ENCODE peak calls at places on chromosomes 5 and 9, in five cellular contexts. W, G, I, J and P are unnamed samples.

GRCh38 chr5:178981381-178981780 is 13.7 kb downstream of the GRM6 start:
- DNase-seq in W (no peak), G (no peak), I (no peak), J (no peak), P (no peak)

GRCh38 chr5:32713396-32714381 is 2.6 kb downstream of the NPR3 start:
- DNase-seq in W (no peak), G (peak; percentile 13), I (peak; percentile 58), J (peak; percentile 48), P (no peak)

GRCh38 chr5:101458587-101458986 is 555.5 kb upstream of the ST8SIA4 start:
- DNase-seq in W (no peak), G (no peak), I (no peak), J (no peak), P (no peak)

GRCh38 chr9:7266911-7267555 is 509.3 kb downstream of the KDM4C start:
- DNase-seq in W (no peak), G (no peak), I (no peak), J (no peak), P (no peak)

GRCh38 chr9:42852133-42852532 is 668.7 kb downstream of the SPATA31A6 start:
- DNase-seq in W (no peak), G (peak; percentile 0), I (no peak), J (peak; percentile 83), P (peak; percentile 48)

GRCh38 chr5:73266925-73267775 is 94.2 kb downstream of the TMEM174 start:
- DNase-seq in W (no peak), G (no peak), I (no peak), J (no peak), P (no peak)

GRCh38 chr5:31692561-31693221 is 53.8 kb downstream of the PDZD2 start:
- DNase-seq in W (no peak), G (no peak), I (no peak), J (no peak), P (no peak)

GRCh38 chr5:107917983-107918382 is 247.2 kb upstream of the EFNA5 start:
- DNase-seq in W (no peak), G (no peak), I (no peak), J (no peak), P (no peak)

GRCh38 chr5:79255786-79256557 is 20.0 kb downstream of the JMY start:
- DNase-seq in W (no peak), G (peak; percentile 39), I (no peak), J (peak; percentile 59), P (no peak)

GRCh38 chr9:86405926-86406325 is 51.7 kb upstream of the TUT7 start:
- DNase-seq in W (peak; percentile 90), G (peak; percentile 81), I (no peak), J (no peak), P (no peak)

GRCh38 chr5:148179234-148179824 is 11.0 kb downstream of the SPINK14 start:
- DNase-seq in W (no peak), G (peak; percentile 79), I (no peak), J (no peak), P (no peak)

GRCh38 chr9:83800236-83801033 is 17.1 kb downstream of the GKAP1 start:
- DNase-seq in W (no peak), G (peak; percentile 0), I (no peak), J (no peak), P (no peak)

GRCh38 chr9:94005272-94005901 is 50.2 kb upstream of the BARX1 start:
- DNase-seq in W (peak; percentile 72), G (peak; percentile 44), I (no peak), J (no peak), P (no peak)
- TF ChIP-seq CTCF in W (no peak), G (no peak), I (no peak), J (no peak), P (no peak)

GRCh38 chr9:89383721-89384300 is 65.5 kb downstream of the SECISBP2 start:
- DNase-seq in W (no peak), G (no peak), I (no peak), J (no peak), P (no peak)
- TF ChIP-seq CTCF in W (no peak), G (no peak), I (no peak), J (no peak), P (no peak)

DNA sequence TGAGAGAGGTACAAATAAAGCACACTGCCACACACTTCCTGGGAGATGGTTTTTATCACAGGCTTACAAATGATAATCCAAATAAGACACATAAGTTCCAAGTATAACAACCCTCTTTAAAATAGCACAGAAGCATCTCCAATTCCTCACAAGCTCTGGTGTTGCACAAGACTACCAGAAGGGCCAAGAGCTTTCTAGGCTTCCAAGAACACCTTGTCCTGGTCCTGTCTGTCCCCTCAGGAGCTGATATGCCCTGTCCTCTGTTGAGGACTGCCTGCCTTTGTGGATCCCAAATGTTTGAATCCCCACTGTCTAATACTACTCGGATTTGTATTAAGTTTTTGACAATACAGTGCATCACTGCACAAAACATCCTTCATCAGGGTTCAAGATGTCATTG is 110.1 kb downstream of the SPOCK1 start:
- DNase-seq in W (no peak), G (no peak), I (no peak), J (no peak), P (no peak)
- TF ChIP-seq CTCF in W (no peak), G (no peak), I (no peak), J (no peak), P (no peak)

GRCh38 chr9:37333288-37333687 is 89.2 kb upstream of the GRHPR start:
- DNase-seq in W (no peak), G (no peak), I (no peak), J (no peak), P (no peak)
- TF ChIP-seq CTCF in W (no peak), G (peak; percentile 8), I (no peak), J (peak; percentile 21), P (no peak)

GRCh38 chr5:44603496-44604272 is 205.1 kb upstream of the MRPS30 start:
- DNase-seq in W (no peak), G (no peak), I (no peak), J (peak; percentile 26), P (no peak)

DNA sequence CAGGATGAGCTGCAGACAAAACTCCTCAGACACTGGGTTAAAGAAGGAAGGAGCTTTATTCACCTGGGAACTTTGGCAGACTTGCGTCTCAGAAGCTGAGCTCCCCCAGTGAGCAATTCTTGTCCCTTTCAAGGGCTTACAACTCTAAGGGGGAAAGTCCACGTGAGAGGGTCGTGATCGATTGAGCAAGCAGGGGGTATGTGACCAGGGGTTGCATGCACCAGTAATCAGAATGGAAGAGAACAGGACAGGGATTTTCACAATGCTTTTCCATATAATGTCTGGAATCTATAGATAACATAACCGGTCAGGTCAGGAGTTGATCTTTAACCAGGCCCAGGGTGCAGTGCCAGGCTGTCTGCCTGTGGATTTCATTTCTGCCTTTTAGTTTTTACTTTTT is 202.8 kb upstream of the MRPS30 start:
- DNase-seq in W (no peak), G (no peak), I (no peak), J (no peak), P (no peak)
- TF ChIP-seq CTCF in W (no peak), G (no peak), I (no peak), J (no peak), P (no peak)

GRCh38 chr9:38067611-38067891 is 1.5 kb downstream of the SHB start:
- DNase-seq in W (no peak), G (no peak), I (no peak), J (peak; percentile 45), P (no peak)

GRCh38 chr9:38066907-38067610 is 2.0 kb downstream of the SHB start:
- DNase-seq in W (peak; percentile 94), G (peak; percentile 51), I (peak; percentile 76), J (peak; percentile 28), P (no peak)

GRCh38 chr9:38068616-38068865 is 486 bp downstream of the SHB start:
- DNase-seq in W (no peak), G (peak; percentile 71), I (no peak), J (peak; percentile 55), P (peak; percentile 70)

GRCh38 chr9:38067892-38068615 is 973 bp downstream of the SHB start:
- DNase-seq in W (no peak), G (no peak), I (no peak), J (peak; percentile 50), P (no peak)

GRCh38 chr9:38068866-38069628 is at the start of gene SHB:
- DNase-seq in W (peak; percentile 96), G (peak; percentile 66), I (peak; percentile 76), J (peak; percentile 85), P (peak; percentile 70)
- TF ChIP-seq CTCF in W (no peak), G (no peak), I (peak; percentile 45), J (peak; percentile 33), P (no peak)

DNA sequence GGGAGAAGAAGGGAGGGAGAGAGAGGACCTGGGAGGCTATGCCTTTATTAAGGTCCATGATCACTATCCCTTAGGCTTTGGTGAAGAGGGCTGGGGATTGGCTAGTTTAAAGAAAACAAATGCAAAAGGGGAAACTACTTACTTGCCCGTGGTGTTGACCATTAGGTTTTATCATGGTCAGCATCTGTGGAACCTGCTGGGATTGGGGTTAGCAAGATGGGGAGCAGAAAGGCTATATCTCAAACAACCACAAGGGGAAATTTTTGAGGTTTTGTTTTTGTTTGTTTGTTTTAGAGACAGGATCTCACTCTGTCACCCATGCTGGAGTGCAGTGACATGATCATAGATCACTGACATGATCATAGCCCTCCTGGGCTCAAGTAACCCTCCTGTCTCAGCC is 9.0 kb upstream of the RAD23B start:
- DNase-seq in W (no peak), G (no peak), I (no peak), J (no peak), P (no peak)
- TF ChIP-seq CTCF in W (no peak), G (no peak), I (no peak), J (peak; percentile 36), P (peak; percentile 36)

GRCh38 chr5:143860211-143860610 is 48.2 kb downstream of the HMHB1 start:
- DNase-seq in W (no peak), G (no peak), I (no peak), J (no peak), P (no peak)
- TF ChIP-seq CTCF in W (no peak), G (no peak), I (no peak), J (no peak), P (no peak)

DNA sequence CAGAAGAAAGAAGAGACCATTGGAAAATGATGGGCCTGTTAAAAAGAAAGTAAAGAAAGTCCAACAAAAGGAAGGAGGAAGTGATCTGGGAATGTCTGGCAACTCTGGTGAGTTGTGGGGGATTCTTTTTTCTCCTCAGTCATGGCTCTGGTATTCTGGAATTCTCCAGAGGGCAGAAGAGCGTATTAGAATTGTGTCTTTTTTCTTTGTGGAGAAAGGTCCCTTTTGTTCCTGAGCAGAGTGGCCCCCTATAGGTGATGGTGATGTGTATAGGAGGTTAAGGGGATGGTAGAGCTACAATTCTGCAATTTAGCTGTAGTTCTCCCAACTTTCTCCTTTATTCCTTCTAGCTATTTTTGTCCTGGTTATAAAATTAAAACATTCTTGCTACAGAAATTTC is 1.6 kb upstream of the DHFR start:
- DNase-seq in W (no peak), G (no peak), I (no peak), J (no peak), P (no peak)
- TF ChIP-seq CTCF in W (no peak), G (no peak), I (no peak), J (no peak), P (no peak)

GRCh38 chr5:141040763-141041426 is 10.3 kb upstream of the PCDHB1 start:
- DNase-seq in W (peak; percentile 94), G (peak; percentile 56), I (peak; percentile 98), J (peak; percentile 96), P (peak; percentile 100)
- TF ChIP-seq CTCF in W (peak; percentile 78), G (peak; percentile 52), I (peak; percentile 88), J (peak; percentile 88), P (peak; percentile 99)